ENCODE peak calls at places on chromosome 15, in five cellular contexts. E is NCI-H187; U is A172; N is stimulated activated CD8-positive, alpha-beta memory T cell treated with anti-CD3 and anti-CD28 coated beads, Interleukin-12 subunit alpha, Interleukin-12 subunit beta, amount 100 ng/mL, for 4 hours; Y is NAMALWA. P is an unnamed sample.

GRCh38 chr15:60590935-60591490 is 112.1 kb upstream of the ICE2 start:
- DNase-seq in Y (no peak), N (peak; percentile 24), E (no peak), U (no peak), P (peak; percentile 48)

GRCh38 chr15:54127574-54127973 is 149.3 kb downstream of the UNC13C start:
- DNase-seq in Y (no peak), E (no peak), U (no peak), N (no peak), P (no peak)

GRCh38 chr15:89127054-89127702 is 38.9 kb downstream of the ABHD2 start:
- DNase-seq in Y (peak; percentile 9), E (no peak), U (no peak), N (no peak), P (no peak)

GRCh38 chr15:31250033-31250432 is 76.6 kb upstream of the KLF13 start:
- DNase-seq in E (no peak), U (no peak), Y (no peak), N (no peak), P (no peak)

GRCh38 chr15:44727462-44728231 is 8.7 kb upstream of the TRIM69 start:
- DNase-seq in U (no peak), N (no peak), Y (no peak), E (no peak), P (no peak)

GRCh38 chr15:70023769-70024491 is 73.8 kb downstream of the TLE3 start:
- DNase-seq in E (no peak), N (no peak), U (peak; percentile 48), Y (no peak), P (peak; percentile 64)

GRCh38 chr15:68411735-68412134 is 20.2 kb downstream of the ITGA11 start:
- DNase-seq in N (no peak), Y (no peak), U (no peak), E (no peak), P (no peak)

GRCh38 chr15:50463423-50464358 is 39.5 kb downstream of the USP8 start:
- DNase-seq in E (no peak), N (no peak), U (no peak), Y (no peak), P (no peak)

GRCh38 chr15:96076350-96076749 is 254.2 kb upstream of the NR2F2 start:
- DNase-seq in U (no peak), E (no peak), N (no peak), Y (no peak), P (no peak)

GRCh38 chr15:48109212-48109611 is 11.6 kb upstream of the SLC24A5 start:
- DNase-seq in E (no peak), Y (no peak), N (no peak), U (no peak), P (no peak)

GRCh38 chr15:45372032-45372995 is 6.0 kb downstream of the GATM start:
- DNase-seq in N (no peak), U (no peak), E (no peak), Y (no peak), P (no peak)

GRCh38 chr15:70435369-70435768 is 328.0 kb downstream of the UACA start:
- DNase-seq in N (no peak), Y (peak; percentile 41), E (no peak), U (no peak), P (no peak)

P was measured in left lung.